ENCODE peak calls at places on chromosomes 4 and X, in nine cellular contexts. S is activated CD8-positive, alpha-beta T cell treated with anti-CD3 and anti-CD28 coated beads for 36 hours; L is cardiac fibroblast; M is GM13976; J is stimulated activated CD8-positive, alpha-beta memory T cell treated with anti-CD3 and anti-CD28 coated beads, Interleukin-12 subunit alpha, Interleukin-12 subunit beta, amount 100 ng/mL, for 1 hour; I is aorta; C is nucleus accumbens; T is SK-N-DZ; A is AG20443. O is an unnamed sample.

GRCh38 chr4:153576443-153576774 is 107.7 kb upstream of the TLR2 start:
- DNase-seq in S (no peak), L (no peak), M (no peak), J (no peak), I (no peak), C (no peak), T (no peak), A (no peak), O (no peak)

GRCh38 chrX:84168574-84168973 is 19.4 kb downstream of the RPS6KA6 start:
- DNase-seq in S (no peak), L (no peak), M (no peak), J (no peak), I (no peak), C (no peak), T (no peak), A (peak; percentile 7), O (no peak)

GRCh38 chr4:185011408-185011807 is 6.9 kb upstream of the HELT start:
- DNase-seq in S (peak; percentile 30), L (peak; percentile 46), M (no peak), J (no peak), I (no peak), C (no peak), T (peak; percentile 19), A (no peak), O (no peak)

GRCh38 chr4:112231779-112232713 is at the start of gene AP1AR:
- DNase-seq in S (peak; percentile 87), L (peak; percentile 80), M (peak; percentile 91), J (peak; percentile 60), I (peak; percentile 89), C (peak; percentile 88), T (peak; percentile 84), A (peak; percentile 89), O (peak; percentile 28)

GRCh38 chr4:170773709-170774273 is 684.0 kb upstream of the AADAT start:
- DNase-seq in S (no peak), L (no peak), M (no peak), J (no peak), I (no peak), C (no peak), T (no peak), A (no peak), O (no peak)

GRCh38 chr4:159484049-159484448 is 381.2 kb downstream of the RAPGEF2 start:
- DNase-seq in S (no peak), L (no peak), M (no peak), J (no peak), I (no peak), C (no peak), T (no peak), A (no peak), O (no peak)

GRCh38 chrX:42530027-42530426 is 247.9 kb downstream of the PPP1R2C start:
- DNase-seq in S (no peak), L (peak; percentile 6), M (no peak), J (no peak), I (no peak), C (no peak), T (no peak), A (peak; percentile 39), O (peak; percentile 25)

GRCh38 chrX:49846004-49846403 is 16.9 kb downstream of the PAGE4 start:
- DNase-seq in S (no peak), L (no peak), M (no peak), J (no peak), I (no peak), C (no peak), T (no peak), A (no peak), O (no peak)

GRCh38 chr4:175511861-175512260 is 300.2 kb downstream of the GPM6A start:
- DNase-seq in S (no peak), L (no peak), M (no peak), J (no peak), I (no peak), C (no peak), T (no peak), A (no peak), O (no peak)

GRCh38 chr4:109816082-109816442 is 500 bp downstream of the GAR1 start:
- DNase-seq in S (peak; percentile 67), L (no peak), M (peak; percentile 28), J (peak; percentile 11), I (no peak), C (peak; percentile 35), T (no peak), A (peak; percentile 24), O (no peak)

GRCh38 chrX:50697691-50698090 is 116.3 kb downstream of the SHROOM4 start:
- DNase-seq in S (no peak), L (peak; percentile 81), M (no peak), J (no peak), I (no peak), C (no peak), T (no peak), A (peak; percentile 58), O (no peak)

GRCh38 chr4:58564695-58565094 is 1454.5 kb upstream of the IGFBP7 start:
- DNase-seq in S (no peak), L (no peak), M (no peak), J (no peak), I (no peak), C (no peak), T (peak; percentile 4), A (no peak), O (no peak)

GRCh38 chr4:173252024-173252935 is 81.9 kb downstream of the HMGB2 start:
- DNase-seq in S (peak; percentile 61), L (peak; percentile 93), M (no peak), J (no peak), I (peak; percentile 70), C (peak; percentile 44), T (no peak), A (peak; percentile 81), O (peak; percentile 90)

GRCh38 chrX:141469469-141469868 is 115.1 kb downstream of the SPANXA1 start:
- DNase-seq in S (no peak), L (peak; percentile 3), M (no peak), J (no peak), I (no peak), C (no peak), T (no peak), A (no peak), O (no peak)

GRCh38 chr4:130393246-130394041 is 1297.5 kb downstream of the C4orf33 start:
- DNase-seq in S (no peak), L (peak; percentile 61), M (no peak), J (no peak), I (no peak), C (no peak), T (no peak), A (no peak), O (no peak)

GRCh38 chr4:136864580-136865185 is 667.6 kb downstream of the PCDH18 start:
- DNase-seq in S (peak; percentile 38), L (peak; percentile 89), M (peak; percentile 29), J (no peak), I (no peak), C (peak; percentile 6), T (peak; percentile 63), A (peak; percentile 36), O (peak; percentile 68)

GRCh38 chr4:104975617-104976016 is 171.1 kb upstream of the TET2 start:
- DNase-seq in S (no peak), L (no peak), M (no peak), J (no peak), I (no peak), C (no peak), T (no peak), A (no peak), O (no peak)

GRCh38 chr4:182339246-182339645 is 96.0 kb downstream of the TENM3 start:
- DNase-seq in S (no peak), L (no peak), M (no peak), J (no peak), I (no peak), C (no peak), T (no peak), A (no peak), O (no peak)

GRCh38 chrX:131841496-131842410 is 181.3 kb upstream of the STK26 start:
- DNase-seq in S (peak; percentile 35), L (peak; percentile 62), M (peak; percentile 73), J (no peak), I (no peak), C (peak; percentile 6), T (peak; percentile 62), A (peak; percentile 59), O (no peak)

GRCh38 chrX:46165411-46165810 is 379.8 kb downstream of the ZNF674 start:
- DNase-seq in S (no peak), L (peak; percentile 11), M (no peak), J (no peak), I (no peak), C (no peak), T (no peak), A (peak; percentile 48), O (no peak)

GRCh38 chrX:151984328-151984727 is 9.9 kb upstream of the GABRE start:
- DNase-seq in S (no peak), L (peak; percentile 88), M (no peak), J (no peak), I (no peak), C (no peak), T (no peak), A (peak; percentile 48), O (no peak)

GRCh38 chr4:87912164-87913004 is 63.1 kb upstream of the SPP1 start:
- DNase-seq in S (no peak), L (peak; percentile 11), M (no peak), J (no peak), I (no peak), C (no peak), T (no peak), A (no peak), O (no peak)

GRCh38 chrX:69024287-69024686 is 141.0 kb downstream of the PJA1 start:
- DNase-seq in S (no peak), L (no peak), M (no peak), J (no peak), I (no peak), C (no peak), T (peak; percentile 4), A (no peak), O (peak; percentile 69)

GRCh38 chr4:14862881-14863280 is 139.4 kb upstream of the CPEB2 start:
- DNase-seq in S (no peak), L (no peak), M (no peak), J (no peak), I (peak; percentile 48), C (no peak), T (peak; percentile 57), A (peak; percentile 51), O (no peak)

GRCh38 chrX:119809185-119809666 is 17.8 kb upstream of the RPL39 start:
- DNase-seq in S (no peak), L (peak; percentile 41), M (no peak), J (no peak), I (no peak), C (no peak), T (no peak), A (no peak), O (no peak)

GRCh38 chrX:107574054-107574683 is 54.1 kb upstream of the PRPS1 start:
- DNase-seq in S (no peak), L (peak; percentile 35), M (no peak), J (no peak), I (no peak), C (no peak), T (no peak), A (peak; percentile 21), O (no peak)

GRCh38 chrX:153573999-153574398 is 24.9 kb downstream of the CCNQ start:
- DNase-seq in S (no peak), L (no peak), M (peak; percentile 43), J (no peak), I (no peak), C (no peak), T (no peak), A (no peak), O (no peak)